ENCODE peak calls at places on chromosomes 7 and 10, in four cellular contexts. One of them, this sample, is unnamed.
A peak's percentile ranks its signal among the peaks of the same experiment; 100 is the strongest.

GRCh38 chr7:27147211-27148030 is at the start of gene HOXA6:
- DNase-seq in effector CD4-positive, alpha-beta T cell: no peak
- DNase-seq in fibroblast of pulmonary artery: no peak
- DNase-seq in kidney tubule cell: peak; percentile 78
- DNase-seq in this sample: no peak

GRCh38 chr7:131488361-131488760 is 68.1 kb downstream of the PODXL start:
- DNase-seq in effector CD4-positive, alpha-beta T cell: no peak
- DNase-seq in fibroblast of pulmonary artery: no peak
- DNase-seq in kidney tubule cell: no peak
- DNase-seq in this sample: no peak

GRCh38 chr7:86949052-86949778 is 110.2 kb downstream of the ELAPOR2 start:
- DNase-seq in effector CD4-positive, alpha-beta T cell: no peak
- DNase-seq in fibroblast of pulmonary artery: no peak
- DNase-seq in kidney tubule cell: no peak
- DNase-seq in this sample: no peak

GRCh38 chr10:32104622-32105509 is 48.6 kb upstream of the KIF5B start:
- DNase-seq in effector CD4-positive, alpha-beta T cell: no peak
- DNase-seq in fibroblast of pulmonary artery: no peak
- DNase-seq in kidney tubule cell: no peak
- DNase-seq in this sample: no peak

GRCh38 chr10:93815304-93816091 is 57.8 kb downstream of the LGI1 start:
- DNase-seq in effector CD4-positive, alpha-beta T cell: no peak
- DNase-seq in fibroblast of pulmonary artery: no peak
- DNase-seq in kidney tubule cell: no peak
- DNase-seq in this sample: no peak

GRCh38 chr7:104272767-104273384 is 55.5 kb upstream of the LHFPL3 start:
- DNase-seq in effector CD4-positive, alpha-beta T cell: no peak
- DNase-seq in fibroblast of pulmonary artery: peak; percentile 60
- DNase-seq in kidney tubule cell: peak; percentile 59
- DNase-seq in this sample: no peak

GRCh38 chr10:133009218-133009954 is 67.0 kb upstream of the CFAP46 start:
- DNase-seq in effector CD4-positive, alpha-beta T cell: no peak
- DNase-seq in fibroblast of pulmonary artery: no peak
- DNase-seq in kidney tubule cell: peak; percentile 78
- DNase-seq in this sample: no peak

GRCh38 chr7:45136106-45137060 is 21.2 kb upstream of the RAMP3 start:
- DNase-seq in effector CD4-positive, alpha-beta T cell: peak; percentile 54
- DNase-seq in fibroblast of pulmonary artery: peak; percentile 87
- DNase-seq in kidney tubule cell: peak; percentile 72
- DNase-seq in this sample: peak; percentile 63

GRCh38 chr10:63005246-63005645 is 127.9 kb upstream of the NRBF2 start:
- DNase-seq in effector CD4-positive, alpha-beta T cell: no peak
- DNase-seq in fibroblast of pulmonary artery: peak; percentile 79
- DNase-seq in kidney tubule cell: peak; percentile 30
- DNase-seq in this sample: no peak

This sample was measured in activated gamma-delta T cell treated with Interleukin-2 at 50 U/mL for 16 hours.